ENCODE peak calls at places on chromosomes 16 and 17, in seven cellular contexts. Y is kidney, M is fibroblast of lung, D is right lobe of liver, H is IMR-90, L is trophoblast cell, J is MM.1S. C is an unnamed sample. For H3K9me3, the result is how much of the 10 kb centered on the place peaks cover.

GRCh38 chr17:42212382-42212781 is 18.1 kb upstream of the GHDC start:
- DNase-seq in L (no peak), D (no peak), J (no peak), H (no peak), M (no peak), Y (no peak), C (no peak)

GRCh38 chr17:31008374-31009035 is 37.7 kb downstream of the RNF135 start:
- DNase-seq in M (peak), D (peak), J (peak), H (peak), L (peak), Y (peak), C (peak)

GRCh38 chr16:9929313-9929712 is 252.9 kb downstream of the GRIN2A start:
- DNase-seq in M (no peak), Y (no peak), L (no peak), H (no peak), J (peak), D (no peak), C (no peak)

GRCh38 chr17:17693253-17693954 is 12.1 kb downstream of the RAI1 start:
- DNase-seq in M (peak), H (no peak), L (no peak), Y (no peak), D (peak), J (no peak), C (no peak)

GRCh38 chr17:19648475-19649406 is at the start of gene ALDH3A2:
- DNase-seq in M (peak), J (peak), L (peak), H (peak), Y (peak), D (peak), C (peak)

GRCh38 chr16:87233928-87234327 is 83.3 kb downstream of the C16orf95 start:
- DNase-seq in J (no peak), L (no peak), M (peak), H (peak), Y (no peak), D (no peak), C (no peak)

GRCh38 chr17:75078097-75079022 is 9.4 kb upstream of the SLC16A5 start:
- DNase-seq in J (no peak), M (peak), L (peak), H (peak), Y (peak), D (no peak), C (no peak)

GRCh38 chr16:21001262-21001661 is 100.7 kb downstream of the LYRM1 start:
- DNase-seq in M (peak), H (peak), Y (no peak), L (peak), J (peak), D (no peak), C (no peak)

GRCh38 chr17:1870592-1870991 is 40.8 kb downstream of the RPA1 start:
- DNase-seq in L (no peak), D (no peak), Y (no peak), H (no peak), M (no peak), J (peak), C (no peak)

GRCh38 chr16:89779917-89780316 is 36.5 kb downstream of the FANCA start:
- DNase-seq in Y (no peak), J (no peak), M (no peak), D (no peak), L (no peak), H (no peak), C (no peak)

GRCh38 chr17:69959291-69959690 is 115.7 kb upstream of the KCNJ16 start:
- DNase-seq in Y (no peak), M (peak), H (no peak), D (no peak), L (no peak), J (no peak), C (no peak)

GRCh38 chr17:69961488-69962145 is 113.4 kb upstream of the KCNJ16 start:
- DNase-seq in D (no peak), M (no peak), Y (no peak), H (peak), L (no peak), J (peak), C (no peak)

DNA sequence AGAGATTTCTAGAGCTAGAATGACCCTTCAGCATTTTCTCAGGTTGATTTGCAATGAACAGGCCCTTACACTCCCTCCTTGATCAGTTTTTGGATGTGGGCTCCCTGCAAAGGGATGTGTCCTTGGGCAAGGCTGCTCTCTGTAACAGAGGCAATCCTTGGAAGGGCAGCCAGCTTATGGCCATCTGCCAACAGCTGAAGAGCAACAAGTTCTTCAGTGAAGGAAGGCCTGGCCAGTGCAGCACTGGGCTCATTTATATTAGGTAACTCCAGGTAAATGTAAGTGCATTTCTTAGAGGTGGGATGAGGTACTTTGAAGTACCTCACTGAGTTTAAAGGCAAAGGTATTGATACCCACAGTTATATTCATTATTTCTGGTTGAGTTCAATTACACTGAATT is 114.3 kb upstream of the KCNJ16 start:
- DNase-seq in L (no peak), H (no peak), Y (no peak), M (no peak), D (no peak), J (no peak), C (no peak)
- H3K9me3 ChIP-seq in L (under half), H (under half), Y (under half), M (under half), D (under half), J (under half), C (under half)

DNA sequence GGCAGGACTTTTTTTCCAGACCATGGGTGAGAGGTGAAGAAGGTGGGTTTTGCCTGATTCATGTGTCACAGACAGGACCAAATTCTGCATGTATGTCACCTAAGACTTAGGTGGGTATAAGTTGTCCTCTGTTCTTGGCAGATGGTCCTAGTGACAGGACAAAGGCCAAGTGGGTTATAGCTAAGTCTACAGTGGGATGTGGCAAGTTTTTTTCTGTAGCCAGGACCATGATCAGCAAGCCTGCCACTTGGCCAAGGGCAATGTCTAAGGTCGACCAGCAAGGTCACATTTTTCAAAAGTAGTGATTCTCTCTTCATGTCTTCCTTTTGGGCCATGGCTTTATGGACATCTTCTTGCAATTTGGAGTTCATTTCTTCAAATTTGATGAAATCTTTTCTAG is 20.2 kb downstream of the ZNF267 start:
- DNase-seq in Y (no peak), M (no peak), J (no peak), L (no peak), D (no peak), H (no peak), C (no peak)
- H3K9me3 ChIP-seq in Y (under half), M (under half), J (under half), L (under half), D (under half), H (under half), C (under half)

GRCh38 chr17:8927395-8927794 is 38.1 kb downstream of the PIK3R5 start:
- DNase-seq in Y (no peak), D (no peak), J (no peak), L (no peak), H (no peak), M (no peak), C (no peak)
- H3K9me3 ChIP-seq in Y (under half), D (under half), J (under half), L (under half), H (under half), M (under half), C (under half)

GRCh38 chr16:35562919-35563318 is 2103.5 kb downstream of the TP53TG3F start:
- DNase-seq in M (no peak), J (no peak), D (no peak), L (no peak), H (no peak), Y (no peak), C (no peak)

GRCh38 chr16:35559911-35560636 is 2100.7 kb downstream of the TP53TG3F start:
- DNase-seq in J (peak), L (no peak), M (no peak), H (no peak), Y (no peak), D (no peak), C (no peak)

GRCh38 chr16:35560637-35560984 is 2101.2 kb downstream of the TP53TG3F start:
- DNase-seq in L (peak), M (no peak), J (no peak), H (no peak), D (no peak), Y (no peak), C (no peak)

GRCh38 chr16:35562471-35562870 is 2103.1 kb downstream of the TP53TG3F start:
- DNase-seq in Y (no peak), M (no peak), L (no peak), D (no peak), H (no peak), J (peak), C (no peak)

GRCh38 chr16:35561346-35561745 is 2101.9 kb downstream of the TP53TG3F start:
- DNase-seq in D (no peak), J (no peak), H (no peak), Y (no peak), L (no peak), M (no peak), C (no peak)
- H3K9me3 ChIP-seq in D (under half), J (under half), H (under half), Y (under half), L (under half), M (under half), C (under half)

DNA sequence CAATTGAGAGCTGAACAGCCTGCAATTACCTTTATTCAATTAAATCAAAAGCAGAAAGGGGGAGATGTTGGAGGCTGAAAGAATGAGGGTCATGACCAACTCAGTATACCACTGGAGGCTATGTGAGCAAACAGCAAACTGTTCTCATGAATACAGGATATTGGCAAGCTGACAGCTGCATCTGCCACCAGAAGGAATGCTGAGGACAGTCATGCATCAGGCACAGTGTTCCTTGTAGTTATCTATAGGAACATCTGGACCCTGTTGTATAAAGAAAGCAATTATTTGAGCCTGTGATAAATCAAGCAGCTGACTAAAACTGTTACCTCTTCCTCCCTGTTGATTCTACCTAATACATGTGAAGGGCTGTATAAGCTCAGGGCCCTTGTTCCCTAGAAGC is 2064.6 kb downstream of the TP53TG3F start:
- DNase-seq in H (no peak), M (no peak), D (no peak), Y (no peak), J (no peak), L (no peak), C (no peak)
- H3K9me3 ChIP-seq in H (under half), M (under half), D (under half), Y (under half), J (under half), L (under half), C (under half)